ENCODE peak calls at places on chromosomes 3 and 15, in five cellular contexts. H is neuronal stem cell, T is ovary, F is retina, K is GM04504. M is an unnamed sample.

GRCh38 chr3:176296066-176296597 is 901.1 kb downstream of the TBL1XR1 start:
- DNase-seq in H (no peak), T (no peak), F (no peak), K (no peak), M (no peak)

GRCh38 chr3:147119346-147119745 is 287.0 kb downstream of the ZIC4 start:
- DNase-seq in H (no peak), T (no peak), F (no peak), K (no peak), M (no peak)

GRCh38 chr3:61862614-61863289 is 301.4 kb downstream of the PTPRG start:
- DNase-seq in H (no peak), T (no peak), F (no peak), K (no peak), M (no peak)

GRCh38 chr15:92294759-92295158 is 98.9 kb upstream of the ST8SIA2 start:
- DNase-seq in H (no peak), T (no peak), F (peak; percentile 53), K (no peak), M (no peak)

GRCh38 chr15:22973286-22973685 is 6.9 kb downstream of the CYFIP1 start:
- DNase-seq in H (no peak), T (no peak), F (no peak), K (no peak), M (no peak)

GRCh38 chr3:155313303-155313702 is 19.8 kb upstream of the STRIT1 start:
- DNase-seq in H (no peak), T (no peak), F (no peak), K (peak; percentile 51), M (no peak)

GRCh38 chr3:11820540-11821041 is 26.1 kb downstream of the TAMM41 start:
- DNase-seq in H (no peak), T (peak; percentile 44), F (no peak), K (peak; percentile 40), M (no peak)

GRCh38 chr3:126113733-126114132 is 29.8 kb upstream of the SLC41A3 start:
- DNase-seq in H (no peak), T (no peak), F (peak; percentile 6), K (no peak), M (no peak)

GRCh38 chr15:25783607-25784131 is 79.5 kb downstream of the ATP10A start:
- DNase-seq in H (peak; percentile 46), T (no peak), F (no peak), K (no peak), M (no peak)

GRCh38 chr3:49004352-49005297 is 2.6 kb upstream of the WDR6 start:
- DNase-seq in H (no peak), T (peak; percentile 68), F (no peak), K (no peak), M (no peak)

GRCh38 chr3:189363856-189364255 is 192.1 kb downstream of the TPRG1 start:
- DNase-seq in H (no peak), T (no peak), F (no peak), K (peak; percentile 13), M (no peak)

GRCh38 chr3:38039899-38040261 is 872 bp downstream of the DLEC1 start:
- DNase-seq in H (no peak), T (peak; percentile 52), F (no peak), K (no peak), M (no peak)

GRCh38 chr3:127707777-127708438 is 35.2 kb downstream of the ABTB1 start:
- DNase-seq in H (no peak), T (peak; percentile 3), F (no peak), K (no peak), M (no peak)

GRCh38 chr15:52464478-52464877 is 64.2 kb downstream of the MYO5A start:
- DNase-seq in H (no peak), T (no peak), F (no peak), K (no peak), M (no peak)

GRCh38 chr3:4813855-4814254 is 165.4 kb upstream of the BHLHE40 start:
- DNase-seq in H (no peak), T (no peak), F (no peak), K (no peak), M (no peak)

GRCh38 chr15:43903864-43904290 is 77.1 kb downstream of the WDR76 start:
- DNase-seq in H (peak; percentile 89), T (peak; percentile 36), F (peak; percentile 86), K (peak; percentile 15), M (peak; percentile 20)

GRCh38 chr15:98177950-98178848 is 217.7 kb downstream of the ARRDC4 start:
- DNase-seq in H (peak; percentile 75), T (no peak), F (peak; percentile 78), K (peak; percentile 53), M (no peak)

GRCh38 chr3:186138272-186138981 is 29.5 kb upstream of the ETV5 start:
- DNase-seq in H (no peak), T (no peak), F (no peak), K (no peak), M (no peak)

GRCh38 chr15:38514601-38515000 is 50.0 kb downstream of the RASGRP1 start:
- DNase-seq in H (no peak), T (no peak), F (peak; percentile 40), K (no peak), M (no peak)

GRCh38 chr3:42657675-42658074 is 4.2 kb downstream of the ZBTB47 start:
- DNase-seq in H (no peak), T (no peak), F (no peak), K (no peak), M (no peak)

GRCh38 chr3:39479701-39480414 is 12.4 kb downstream of the MOBP start:
- DNase-seq in H (no peak), T (no peak), F (no peak), K (no peak), M (no peak)

GRCh38 chr15:94015324-94015723 is 216.0 kb upstream of the MCTP2 start:
- DNase-seq in H (no peak), T (no peak), F (no peak), K (no peak), M (no peak)

GRCh38 chr3:141401095-141401494 is 32.8 kb downstream of the ZBTB38 start:
- DNase-seq in H (no peak), T (no peak), F (no peak), K (no peak), M (no peak)

GRCh38 chr3:79598594-79598993 is 169.2 kb downstream of the ROBO1 start:
- DNase-seq in H (no peak), T (peak; percentile 35), F (no peak), K (no peak), M (no peak)

M was measured in pulmonary artery endothelial cell.